ENCODE peak calls at places on chromosomes 2 and 18, in five cellular contexts. N is ovary, O is prostate gland, A is left ventricle myocardium inferior, Y is tibial artery. P is an unnamed sample. For H3K27me3, the result is how much of the 10 kb centered on the place peaks cover.

GRCh38 chr2:159262226-159262625 is 24.3 kb downstream of the WDSUB1 start:
- DNase-seq in N (no peak), O (no peak), A (no peak), Y (no peak), P (no peak)

GRCh38 chr2:45984896-45985488 is 312.2 kb upstream of the EPAS1 start:
- DNase-seq in N (no peak), O (no peak), A (no peak), Y (no peak), P (no peak)

GRCh38 chr18:60067426-60068210 is 167.8 kb downstream of the PMAIP1 start:
- DNase-seq in N (no peak), O (no peak), A (no peak), Y (no peak), P (no peak)

GRCh38 chr2:171515672-171516298 is 6.5 kb upstream of the CYBRD1 start:
- DNase-seq in N (no peak), O (no peak), A (no peak), Y (no peak), P (no peak)

GRCh38 chr2:8657423-8658062 is 24.3 kb upstream of the ID2 start:
- DNase-seq in N (no peak), O (no peak), A (no peak), Y (no peak), P (no peak)

GRCh38 chr2:215414674-215415073 is 21.2 kb downstream of the FN1 start:
- DNase-seq in N (no peak), O (no peak), A (no peak), Y (no peak), P (no peak)

GRCh38 chr2:9423922-9424272 is 443 bp downstream of the CPSF3 start:
- DNase-seq in N (no peak), O (no peak), A (no peak), Y (no peak), P (no peak)

GRCh38 chr2:84424152-84424551 is 34.9 kb downstream of the SUCLG1 start:
- DNase-seq in N (no peak), O (no peak), A (no peak), Y (no peak), P (no peak)

GRCh38 chr2:194674043-194674442 is 983.0 kb upstream of the SLC39A10 start:
- DNase-seq in N (no peak), O (no peak), A (no peak), Y (no peak), P (no peak)

GRCh38 chr2:40192864-40193669 is 258.8 kb downstream of the SLC8A1 start:
- DNase-seq in N (no peak), O (peak), A (no peak), Y (no peak), P (no peak)

GRCh38 chr2:14401838-14402237 is 230.7 kb upstream of the LRATD1 start:
- DNase-seq in N (no peak), O (no peak), A (no peak), Y (no peak), P (no peak)

GRCh38 chr2:239561448-239562001 is 160.7 kb upstream of the HDAC4 start:
- DNase-seq in N (peak), O (no peak), A (peak), Y (peak), P (no peak)

GRCh38 chr18:74127483-74127750 is 20.2 kb downstream of the FBXO15 start:
- DNase-seq in N (no peak), O (no peak), A (no peak), Y (no peak), P (no peak)

GRCh38 chr2:149330127-149331022 is at the start of gene LYPD6:
- DNase-seq in N (peak), O (peak), A (peak), Y (peak), P (peak)

GRCh38 chr2:75608684-75609333 is 37.8 kb upstream of the MRPL19 start:
- DNase-seq in N (peak), O (peak), A (peak), Y (no peak), P (peak)

GRCh38 chr18:5542393-5543035 is 1.3 kb downstream of the EPB41L3 start:
- DNase-seq in N (peak), O (no peak), A (no peak), Y (no peak), P (peak)

GRCh38 chr18:47912794-47913594 is 17.5 kb downstream of the SMAD2 start:
- DNase-seq in N (no peak), O (no peak), A (no peak), Y (no peak), P (no peak)

GRCh38 chr2:68387408-68388350 is 22.6 kb downstream of the PLEK start:
- DNase-seq in N (no peak), O (no peak), A (no peak), Y (no peak), P (no peak)

GRCh38 chr18:79515944-79516351 is 120.2 kb downstream of the NFATC1 start:
- DNase-seq in N (no peak), O (no peak), A (no peak), Y (peak), P (peak)

GRCh38 chr18:56382541-56382940 is 255.9 kb downstream of the TXNL1 start:
- DNase-seq in N (no peak), O (no peak), A (no peak), Y (no peak), P (peak)

GRCh38 chr2:197862556-197862955 is 58.2 kb downstream of the PLCL1 start:
- DNase-seq in N (no peak), O (no peak), A (no peak), Y (no peak), P (no peak)

GRCh38 chr2:10331702-10332401 is 29.1 kb downstream of the HPCAL1 start:
- DNase-seq in N (no peak), O (no peak), A (no peak), Y (no peak), P (no peak)

GRCh38 chr2:57371186-57371585 is 675.4 kb upstream of the VRK2 start:
- DNase-seq in N (no peak), O (no peak), A (no peak), Y (no peak), P (no peak)

GRCh38 chr2:9010866-9011265 is 7.4 kb upstream of the MBOAT2 start:
- DNase-seq in N (no peak), O (no peak), A (no peak), Y (no peak), P (no peak)

GRCh38 chr2:39568561-39569006 is 97.1 kb upstream of the TMEM178A start:
- DNase-seq in N (no peak), O (no peak), A (no peak), Y (no peak), P (no peak)

GRCh38 chr2:185456517-185456916 is 282.1 kb upstream of the FSIP2 start:
- DNase-seq in N (no peak), O (no peak), A (no peak), Y (no peak), P (no peak)

GRCh38 chr2:78218066-78218465 is 695.9 kb upstream of the LRRTM4 start:
- DNase-seq in N (no peak), O (no peak), A (no peak), Y (no peak), P (no peak)

GRCh38 chr2:47905454-47906260 is 641 bp downstream of the FBXO11 start:
- DNase-seq in N (peak), O (peak), A (peak), Y (peak), P (peak)

GRCh38 chr2:43361286-43361685 is 134.9 kb upstream of the ZFP36L2 start:
- DNase-seq in N (no peak), O (no peak), A (no peak), Y (no peak), P (no peak)

GRCh38 chr2:12796617-12797016 is 79.9 kb downstream of the TRIB2 start:
- DNase-seq in N (no peak), O (no peak), A (peak), Y (no peak), P (peak)

GRCh38 chr2:84481702-84482101 is 22.6 kb upstream of the SUCLG1 start:
- DNase-seq in N (no peak), O (no peak), A (no peak), Y (no peak), P (no peak)

GRCh38 chr2:165018207-165018606 is 62.9 kb upstream of the SLC38A11 start:
- DNase-seq in N (no peak), O (no peak), A (no peak), Y (no peak), P (no peak)

GRCh38 chr2:165011199-165011598 is 55.9 kb upstream of the SLC38A11 start:
- DNase-seq in N (no peak), O (no peak), A (no peak), Y (no peak), P (no peak)

GRCh38 chr2:165015052-165015642 is 59.8 kb upstream of the SLC38A11 start:
- DNase-seq in N (peak), O (peak), A (peak), Y (no peak), P (peak)

GRCh38 chr2:165013944-165014619 is 58.8 kb upstream of the SLC38A11 start:
- DNase-seq in N (no peak), O (no peak), A (no peak), Y (no peak), P (no peak)

GRCh38 chr2:165016772-165017411 is 61.6 kb upstream of the SLC38A11 start:
- DNase-seq in N (no peak), O (no peak), A (no peak), Y (no peak), P (no peak)
- H3K27ac ChIP-seq in N (no peak), O (no peak), A (no peak), Y (no peak), P (no peak)

DNA sequence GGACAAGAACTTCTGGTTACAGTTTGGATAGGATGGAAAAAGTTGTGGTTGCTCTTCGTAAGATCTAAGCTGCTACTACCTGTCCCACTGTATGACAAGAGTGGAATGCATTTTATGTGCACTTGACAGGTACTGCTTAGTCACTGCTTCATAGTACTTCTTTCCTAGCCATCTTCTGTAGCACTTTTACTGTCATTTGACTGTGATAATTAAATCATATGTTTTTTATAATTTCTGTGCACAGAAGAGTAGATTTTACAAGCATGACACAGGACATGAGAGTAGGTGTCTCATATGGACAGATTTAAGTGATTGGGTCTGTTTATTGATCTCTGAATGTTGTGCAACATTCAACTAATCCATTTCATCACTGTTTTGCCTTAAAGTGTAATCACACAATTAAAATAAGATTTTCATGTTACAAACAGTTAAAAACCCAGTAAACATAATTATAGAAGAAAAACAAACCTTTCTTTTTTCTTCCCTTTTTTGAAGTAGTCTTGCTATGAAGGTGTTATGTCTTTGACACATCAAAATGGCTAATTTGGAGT is 2.9 kb downstream of the SPATS2L start:
- DNase-seq in N (no peak), O (no peak), A (no peak), Y (no peak), P (no peak)
- H3K4me3 ChIP-seq in N (no peak), O (no peak), A (no peak), Y (no peak), P (peak)

DNA sequence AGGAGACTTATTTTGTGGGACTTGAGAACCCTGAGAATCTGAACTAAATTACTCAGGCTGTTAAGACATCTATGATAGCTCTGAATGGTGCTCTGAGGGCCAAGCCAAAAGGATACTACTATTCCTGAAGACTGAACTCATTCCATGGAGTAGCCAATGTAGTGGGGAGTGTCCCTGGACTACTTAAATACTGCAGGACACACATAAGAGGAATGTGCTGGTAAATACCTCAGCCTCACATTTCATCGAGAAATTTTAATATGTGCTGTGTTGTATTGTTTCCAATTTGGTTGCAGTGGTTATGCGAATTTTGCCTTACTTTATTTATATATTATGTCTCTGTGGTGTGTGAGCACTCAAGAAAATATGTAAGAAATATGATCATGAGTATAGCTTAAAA is 264.4 kb upstream of the FIGN start:
- DNase-seq in N (no peak), O (no peak), A (no peak), Y (no peak), P (no peak)
- H3K27me3 ChIP-seq in N (under half), O (under half), A (under half), Y (under half), P (under half)

GRCh38 chr2:44821500-44821899 is 120.0 kb upstream of the SIX3 start:
- DNase-seq in N (no peak), O (no peak), A (no peak), Y (no peak), P (no peak)

GRCh38 chr2:44829771-44830170 is 111.7 kb upstream of the SIX3 start:
- DNase-seq in N (no peak), O (no peak), A (no peak), Y (no peak), P (no peak)

GRCh38 chr2:44822174-44822573 is 119.3 kb upstream of the SIX3 start:
- DNase-seq in N (no peak), O (no peak), A (no peak), Y (no peak), P (no peak)

GRCh38 chr2:44826601-44827000 is 114.9 kb upstream of the SIX3 start:
- DNase-seq in N (no peak), O (no peak), A (no peak), Y (no peak), P (no peak)

DNA sequence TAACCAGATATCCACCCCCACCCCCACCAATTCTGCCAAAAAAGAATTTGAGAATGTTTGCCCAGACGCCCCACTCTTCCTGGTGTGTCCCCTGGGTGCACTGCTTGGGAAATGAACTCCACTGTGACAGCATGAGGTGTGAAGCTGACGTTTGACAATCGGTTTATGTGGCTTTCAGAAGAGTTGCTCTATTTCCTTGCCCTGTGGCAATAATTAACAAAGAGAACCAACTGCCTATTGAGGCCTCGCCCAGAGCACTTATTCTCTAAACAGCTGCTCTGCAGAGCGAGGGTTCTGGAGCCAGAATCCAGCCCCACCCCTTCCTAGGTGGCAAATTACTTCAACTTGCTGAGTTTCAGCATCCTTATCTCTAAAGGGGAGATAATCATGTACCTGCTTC is 115.8 kb upstream of the SIX3 start:
- DNase-seq in N (no peak), O (no peak), A (no peak), Y (no peak), P (no peak)
- H3K27ac ChIP-seq in N (no peak), O (no peak), A (no peak), Y (no peak), P (no peak)

GRCh38 chr2:161138429-161138828 is 21.8 kb upstream of the TANK start:
- DNase-seq in N (no peak), O (no peak), A (no peak), Y (no peak), P (no peak)
- H3K4me3 ChIP-seq in N (no peak), O (no peak), A (peak), Y (no peak), P (peak)

P was measured in heart left ventricle.